ENCODE peak calls at places on chromosomes 11 and 22, in ten cellular contexts. C is WTC11, G is heart right ventricle, T is pancreas, X is gastrocnemius medialis, J is fibroblast of the aortic adventitia, N is astrocyte of the spinal cord, Q is kidney epithelial cell, U is heart left ventricle, W is breast epithelium. F is an unnamed sample.

GRCh38 chr11:44883277-44883676 is 67.4 kb downstream of the TP53I11 start:
- DNase-seq in C (no peak), G (no peak), T (no peak), X (no peak), J (no peak), N (no peak), Q (no peak), U (no peak), W (no peak), F (no peak)

GRCh38 chr11:103830205-103830604 is 206.2 kb upstream of the DDI1 start:
- DNase-seq in C (no peak), G (no peak), T (no peak), X (no peak), J (no peak), N (no peak), Q (no peak), U (no peak), W (no peak), F (no peak)

GRCh38 chr22:17369553-17370035 is 334 bp downstream of the CECR2 start:
- DNase-seq in C (peak), G (no peak), T (peak), X (peak), J (no peak), N (no peak), Q (no peak), U (peak), W (no peak), F (peak)

GRCh38 chr11:134022748-134023147 is 46.1 kb upstream of the JAM3 start:
- DNase-seq in C (no peak), G (no peak), T (no peak), X (no peak), J (no peak), N (no peak), Q (no peak), U (no peak), W (no peak), F (no peak)

GRCh38 chr11:8086571-8086970 is 5.6 kb downstream of the TUB start:
- DNase-seq in C (no peak), G (no peak), T (no peak), X (no peak), J (no peak), N (no peak), Q (no peak), U (no peak), W (no peak), F (no peak)

GRCh38 chr11:90204832-90205646 is 17.8 kb downstream of the CHORDC1 start:
- DNase-seq in C (no peak), G (no peak), T (no peak), X (no peak), J (peak), N (peak), Q (no peak), U (no peak), W (no peak), F (peak)

GRCh38 chr11:111870522-111870886 is 877 bp downstream of the ALG9 start:
- DNase-seq in C (no peak), G (no peak), T (no peak), X (no peak), J (no peak), N (no peak), Q (no peak), U (no peak), W (no peak), F (no peak)

GRCh38 chr11:33557201-33557600 is 143.4 kb downstream of the C11orf91 start:
- DNase-seq in C (no peak), G (no peak), T (no peak), X (no peak), J (peak), N (peak), Q (peak), U (no peak), W (peak), F (no peak)

GRCh38 chr11:5203366-5203765 is 2.9 kb upstream of the OR51V1 start:
- DNase-seq in C (no peak), G (no peak), T (no peak), X (no peak), J (no peak), N (no peak), Q (no peak), U (no peak), W (no peak), F (no peak)

DNA sequence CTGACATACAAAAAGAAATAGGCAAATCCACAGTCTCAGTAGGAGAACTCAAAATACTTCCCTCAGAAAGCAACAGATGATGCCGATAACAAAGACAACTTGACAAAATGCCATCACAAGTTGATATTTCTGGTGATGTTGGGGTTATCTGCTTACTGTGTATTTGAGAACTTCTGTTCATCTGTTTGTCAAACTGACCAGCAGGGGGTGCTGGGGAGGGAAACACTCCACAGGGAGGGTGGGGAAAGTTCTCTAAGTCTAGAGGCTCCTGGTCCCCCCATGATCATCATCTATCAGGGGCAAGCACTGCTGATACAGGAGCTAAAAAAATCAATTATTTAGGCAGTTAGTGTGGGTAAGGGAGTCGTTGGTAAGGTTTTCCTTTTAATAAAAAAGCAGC is 19.2 kb downstream of the GLYATL1 start:
- DNase-seq in C (peak), G (no peak), T (peak), X (no peak), J (peak), N (no peak), Q (no peak), U (no peak), W (no peak), F (peak)
- TF ChIP-seq CTCF in C (peak), G (peak), T (peak), X (no peak), J (peak), N (peak), Q (peak), U (peak), W (no peak), F (no peak)

GRCh38 chr11:70454197-70454767 is 56.0 kb downstream of the CTTN start:
- DNase-seq in C (no peak), G (no peak), T (no peak), X (no peak), J (no peak), N (peak), Q (no peak), U (no peak), W (no peak), F (no peak)

GRCh38 chr11:70455354-70455753 is 57.0 kb downstream of the CTTN start:
- DNase-seq in C (no peak), G (no peak), T (no peak), X (no peak), J (no peak), N (no peak), Q (no peak), U (no peak), W (no peak), F (no peak)

GRCh38 chr11:70460111-70460510 is 61.8 kb downstream of the CTTN start:
- DNase-seq in C (no peak), G (no peak), T (no peak), X (no peak), J (no peak), N (no peak), Q (no peak), U (no peak), W (no peak), F (no peak)

GRCh38 chr11:70460959-70461358 is 62.6 kb downstream of the CTTN start:
- DNase-seq in C (no peak), G (no peak), T (no peak), X (no peak), J (no peak), N (no peak), Q (no peak), U (no peak), W (no peak), F (no peak)

DNA sequence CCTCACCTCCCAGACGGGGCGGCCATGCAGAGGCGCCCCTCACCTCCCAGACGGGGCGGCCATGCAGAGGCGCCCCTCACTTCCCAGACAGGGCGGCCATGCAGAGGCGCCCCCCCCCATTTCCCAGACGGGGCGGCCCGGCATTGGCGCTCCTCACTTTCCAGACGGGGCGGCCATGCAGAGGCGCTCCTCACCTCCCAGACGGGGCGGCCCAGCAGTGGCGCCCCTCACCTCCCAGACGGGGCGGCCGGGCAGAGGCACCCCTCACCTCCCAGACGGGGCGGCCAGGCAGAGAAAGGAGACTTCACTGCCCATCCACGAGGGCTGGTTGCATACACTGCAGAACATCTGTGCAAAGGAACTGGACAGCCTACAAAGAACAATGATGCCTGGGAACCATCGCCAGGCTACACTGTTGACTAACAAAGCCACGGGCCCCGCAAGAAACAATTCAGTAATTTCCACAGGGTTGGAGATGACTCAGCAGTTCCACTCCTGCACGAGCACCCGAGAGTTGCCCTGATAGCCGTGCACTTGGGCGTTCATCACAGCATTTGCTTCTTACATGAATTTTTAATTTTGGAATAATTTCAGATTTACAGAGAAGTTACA is 58.7 kb downstream of the CTTN start:
- DNase-seq in C (no peak), G (no peak), T (no peak), X (no peak), J (peak), N (peak), Q (peak), U (no peak), W (no peak), F (no peak)
- TF ChIP-seq CTCF in C (no peak), G (no peak), T (no peak), X (no peak), J (no peak), N (no peak), Q (no peak), U (no peak), W (no peak), F (no peak)

GRCh38 chr11:78081583-78081982 is 1.9 kb upstream of the NDUFC2 start:
- DNase-seq in C (no peak), G (no peak), T (no peak), X (no peak), J (no peak), N (no peak), Q (no peak), U (no peak), W (no peak), F (no peak)

GRCh38 chr11:78080818-78081495 is 1.3 kb upstream of the NDUFC2 start:
- DNase-seq in C (no peak), G (no peak), T (no peak), X (no peak), J (peak), N (peak), Q (peak), U (no peak), W (no peak), F (no peak)

GRCh38 chr11:78079232-78080083 is at the start of gene NDUFC2:
- DNase-seq in C (peak), G (peak), T (peak), X (peak), J (peak), N (peak), Q (peak), U (peak), W (peak), F (peak)

GRCh38 chr11:78078218-78079167 is 1.2 kb downstream of the NDUFC2 start:
- DNase-seq in C (no peak), G (no peak), T (no peak), X (no peak), J (no peak), N (no peak), Q (no peak), U (no peak), W (no peak), F (peak)

DNA sequence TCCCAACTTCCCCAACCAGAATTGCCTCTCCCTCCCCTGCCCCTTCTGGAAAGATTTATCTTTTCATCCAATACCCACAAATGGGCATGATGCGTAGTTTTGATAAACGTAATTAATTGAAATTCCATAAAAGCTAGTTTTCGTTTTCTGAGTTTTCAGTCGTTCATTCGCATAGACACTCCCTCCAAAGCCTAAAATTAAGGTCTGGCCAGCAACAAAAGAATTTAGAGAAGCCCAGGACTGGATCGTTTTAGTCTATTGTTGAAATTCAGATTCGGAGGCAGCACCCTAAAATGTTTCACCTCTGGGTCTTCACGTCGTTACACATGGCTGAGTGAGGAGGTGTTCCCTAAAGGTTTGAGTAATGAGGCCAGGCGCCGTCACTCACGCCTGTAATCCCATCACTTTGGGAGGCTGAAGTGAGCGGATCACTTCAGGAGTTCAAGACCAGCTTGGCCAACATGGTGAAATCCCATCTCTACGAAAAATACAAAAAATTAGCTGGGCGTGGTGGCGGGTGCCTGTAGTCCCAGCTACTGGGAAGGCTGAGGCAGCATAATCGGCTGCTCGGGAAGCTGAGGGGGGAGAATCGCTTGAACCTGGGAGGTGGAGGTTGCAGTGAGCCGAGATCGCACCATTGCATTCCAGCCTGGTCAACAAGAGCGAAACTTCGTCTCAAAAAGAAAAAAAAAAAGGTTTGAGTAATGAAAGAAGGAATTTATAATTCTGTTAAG is 589 bp upstream of the NDUFC2 start:
- DNase-seq in C (no peak), G (no peak), T (no peak), X (no peak), J (no peak), N (no peak), Q (no peak), U (no peak), W (no peak), F (no peak)
- TF ChIP-seq CTCF in C (no peak), G (no peak), T (no peak), X (no peak), J (peak), N (no peak), Q (no peak), U (no peak), W (no peak), F (no peak)

GRCh38 chr11:13216019-13217006 is 61.3 kb upstream of the BMAL1 start:
- DNase-seq in C (peak), G (no peak), T (no peak), X (no peak), J (peak), N (peak), Q (peak), U (peak), W (no peak), F (no peak)
- TF ChIP-seq CTCF in C (no peak), G (no peak), T (no peak), X (no peak), J (no peak), N (no peak), Q (peak), U (no peak), W (no peak), F (no peak)

DNA sequence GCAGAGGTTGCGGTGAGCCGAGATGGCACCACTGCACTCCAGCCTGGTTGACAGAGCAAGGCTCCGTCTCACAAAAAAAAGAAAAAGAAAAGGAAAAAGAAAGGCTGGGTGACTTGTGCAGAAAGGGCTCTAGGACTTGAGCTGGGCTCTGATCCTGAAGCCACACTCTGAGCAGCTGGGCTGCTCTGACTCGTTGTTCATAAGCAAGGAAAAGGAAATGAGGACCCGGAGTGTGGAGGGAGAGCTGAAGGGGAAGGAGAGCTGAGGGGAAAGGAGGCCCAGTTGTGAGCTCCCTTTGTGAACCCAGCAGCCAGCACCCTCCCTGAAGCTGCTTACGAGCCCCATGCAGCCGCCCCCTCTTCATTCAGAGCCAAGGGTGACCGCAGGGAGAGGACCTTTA is 12.4 kb upstream of the SH3BP1 start:
- DNase-seq in C (no peak), G (no peak), T (no peak), X (no peak), J (no peak), N (no peak), Q (no peak), U (no peak), W (no peak), F (no peak)
- TF ChIP-seq CTCF in C (no peak), G (no peak), T (no peak), X (no peak), J (no peak), N (no peak), Q (no peak), U (no peak), W (no peak), F (no peak)

GRCh38 chr11:59186130-59186594 is 14.2 kb downstream of the DTX4 start:
- DNase-seq in C (peak), G (peak), T (peak), X (no peak), J (no peak), N (no peak), Q (no peak), U (no peak), W (no peak), F (peak)

GRCh38 chr11:59187587-59187986 is 15.7 kb downstream of the DTX4 start:
- DNase-seq in C (no peak), G (peak), T (no peak), X (peak), J (no peak), N (no peak), Q (no peak), U (peak), W (no peak), F (no peak)

GRCh38 chr11:59188954-59189353 is 17.0 kb downstream of the DTX4 start:
- DNase-seq in C (no peak), G (no peak), T (no peak), X (no peak), J (no peak), N (no peak), Q (no peak), U (no peak), W (no peak), F (no peak)

GRCh38 chr11:59185412-59185811 is 13.5 kb downstream of the DTX4 start:
- DNase-seq in C (no peak), G (no peak), T (no peak), X (no peak), J (no peak), N (no peak), Q (no peak), U (no peak), W (no peak), F (no peak)

DNA sequence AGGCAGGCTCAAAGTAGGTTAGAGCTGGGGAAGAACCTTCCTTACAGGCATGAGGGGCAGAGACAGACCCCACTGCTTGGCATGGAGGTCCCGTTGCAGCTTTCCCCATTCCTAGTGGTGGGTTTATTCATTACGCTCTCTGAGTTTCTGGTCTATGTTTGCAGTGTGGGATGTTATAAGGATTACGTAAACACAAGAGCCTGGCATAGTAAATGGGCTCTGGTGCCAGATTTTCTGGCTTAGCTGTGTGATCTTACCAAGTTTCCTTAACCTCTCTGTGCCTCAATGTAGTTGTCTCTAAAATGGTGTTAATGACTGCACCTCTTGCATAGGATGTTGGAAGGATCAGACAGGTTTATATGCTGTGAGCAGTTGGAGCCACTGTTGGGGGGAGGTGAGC is 15.1 kb downstream of the DTX4 start:
- DNase-seq in C (no peak), G (no peak), T (no peak), X (no peak), J (no peak), N (no peak), Q (no peak), U (no peak), W (no peak), F (no peak)
- TF ChIP-seq CTCF in C (no peak), G (no peak), T (no peak), X (no peak), J (no peak), N (no peak), Q (no peak), U (no peak), W (no peak), F (no peak)

GRCh38 chr11:95042906-95043305 is 6.3 kb upstream of the KDM4F start:
- DNase-seq in C (no peak), G (no peak), T (peak), X (no peak), J (no peak), N (no peak), Q (no peak), U (no peak), W (no peak), F (no peak)

GRCh38 chr11:95042239-95042638 is 7.0 kb upstream of the KDM4F start:
- DNase-seq in C (no peak), G (no peak), T (no peak), X (no peak), J (no peak), N (no peak), Q (no peak), U (no peak), W (no peak), F (no peak)

GRCh38 chr11:95044010-95044409 is 5.2 kb upstream of the KDM4F start:
- DNase-seq in C (no peak), G (no peak), T (no peak), X (no peak), J (no peak), N (no peak), Q (no peak), U (no peak), W (no peak), F (no peak)

GRCh38 chr11:95050595-95051202 is 1.5 kb downstream of the KDM4F start:
- DNase-seq in C (no peak), G (no peak), T (no peak), X (no peak), J (no peak), N (no peak), Q (no peak), U (no peak), W (no peak), F (no peak)

DNA sequence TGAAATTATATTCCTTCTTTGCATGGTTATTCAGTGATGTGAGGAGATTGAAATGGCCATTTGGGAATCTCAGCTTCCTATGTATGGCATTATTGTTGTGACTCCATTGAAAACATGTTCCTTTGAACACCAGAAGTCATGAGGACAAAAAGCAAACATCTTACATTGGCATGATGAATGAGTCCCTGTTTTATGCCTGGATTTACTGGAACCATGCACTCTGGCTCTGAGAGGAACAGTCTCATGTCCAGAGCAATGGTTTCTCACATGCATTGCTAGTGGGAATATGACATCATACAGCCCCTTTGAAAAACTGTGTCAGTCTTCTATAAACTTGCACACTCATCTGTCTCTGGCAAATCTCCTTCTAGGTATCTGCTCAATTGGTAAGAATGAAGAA is 3.4 kb upstream of the KDM4F start:
- DNase-seq in C (no peak), G (no peak), T (no peak), X (no peak), J (no peak), N (no peak), Q (no peak), U (no peak), W (no peak), F (no peak)
- TF ChIP-seq CTCF in C (no peak), G (no peak), T (no peak), X (no peak), J (no peak), N (no peak), Q (no peak), U (no peak), W (no peak), F (no peak)

DNA sequence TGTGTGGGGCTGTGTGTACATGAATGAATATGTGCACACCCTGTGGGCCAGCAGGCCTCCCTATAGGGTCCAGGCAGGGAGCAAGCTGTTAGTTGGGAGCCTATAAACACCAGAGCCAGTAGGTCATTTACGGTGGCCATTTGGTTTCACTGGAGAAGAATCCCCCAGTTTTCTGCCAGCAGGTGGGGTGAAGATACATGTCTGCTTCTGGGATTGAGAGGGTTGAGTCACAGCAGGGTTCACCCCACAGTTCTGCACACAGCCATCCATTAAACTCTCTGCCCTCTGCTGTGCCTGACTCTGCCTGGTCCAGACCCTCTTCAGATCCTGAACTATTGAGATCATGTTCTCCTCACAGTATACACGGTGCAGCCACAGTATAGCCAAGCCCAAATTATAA is 34.9 kb downstream of the BARX2 start:
- DNase-seq in C (no peak), G (no peak), T (no peak), X (no peak), J (no peak), N (no peak), Q (no peak), U (no peak), W (no peak), F (no peak)
- TF ChIP-seq CTCF in C (no peak), G (no peak), T (no peak), X (no peak), J (no peak), N (no peak), Q (no peak), U (no peak), W (no peak), F (no peak)